ENCODE peak calls at places on chromosomes 4 and X, in six cellular contexts. M is sigmoid colon, N is prostate gland, O is HCT116, J is uterus, H is transverse colon. G is an unnamed sample. For H3K4me1, the result is how much of the 10 kb centered on the place peaks cover.

GRCh38 chrX:119686087-119686639 is 6.8 kb downstream of the SEPTIN6 start:
- DNase-seq in H (peak), J (no peak), N (no peak), M (no peak), O (no peak), G (no peak)

GRCh38 chr4:55366621-55367020 is 20.6 kb downstream of the SRD5A3 start:
- DNase-seq in M (no peak), J (no peak), N (no peak), H (no peak), O (no peak), G (no peak)

GRCh38 chr4:77358315-77358928 is 201.4 kb downstream of the CCNG2 start:
- DNase-seq in O (peak), M (no peak), H (no peak), J (no peak), N (peak), G (no peak)

GRCh38 chrX:1420371-1420770 is 28.5 kb upstream of the SLC25A6 start:
- DNase-seq in M (peak), H (no peak), O (no peak), J (no peak), N (no peak), G (no peak)

GRCh38 chr4:75547647-75548387 is 8.0 kb upstream of the ODAPH start:
- DNase-seq in N (no peak), O (no peak), J (peak), M (peak), H (peak), G (peak)

GRCh38 chr4:41670530-41670929 is 78.0 kb downstream of the PHOX2B start:
- DNase-seq in N (peak), H (no peak), J (no peak), O (no peak), M (no peak), G (no peak)

GRCh38 chrX:51614353-51614752 is 4.4 kb downstream of the CENPVL3 start:
- DNase-seq in H (no peak), O (peak), J (no peak), N (no peak), M (no peak), G (no peak)

GRCh38 chrX:119672252-119672825 is 20.6 kb downstream of the SEPTIN6 start:
- DNase-seq in O (no peak), H (no peak), M (no peak), N (no peak), J (no peak), G (no peak)

GRCh38 chrX:17559728-17560379 is 177.4 kb upstream of the SCML1 start:
- DNase-seq in H (no peak), N (peak), O (peak), M (no peak), J (peak), G (no peak)

GRCh38 chr4:155047755-155048154 is 160.7 kb upstream of the NPY2R start:
- DNase-seq in J (no peak), N (no peak), H (no peak), O (no peak), M (no peak), G (no peak)

GRCh38 chrX:27918799-27919198 is 62.5 kb downstream of the DCAF8L1 start:
- DNase-seq in O (peak), H (peak), J (no peak), M (no peak), N (no peak), G (no peak)

GRCh38 chr4:30537462-30537861 is 182.7 kb upstream of the PCDH7 start:
- DNase-seq in M (no peak), J (no peak), H (peak), N (no peak), O (peak), G (no peak)

GRCh38 chrX:43002526-43003203 is 224.7 kb upstream of the PPP1R2C start:
- DNase-seq in H (no peak), O (no peak), M (no peak), N (no peak), J (no peak), G (no peak)

GRCh38 chrX:38089173-38089982 is 83.0 kb downstream of the SYTL5 start:
- DNase-seq in H (no peak), M (no peak), O (no peak), N (no peak), J (no peak), G (no peak)

GRCh38 chr4:49032440-49033161 is 46.5 kb downstream of the CWH43 start:
- DNase-seq in N (no peak), J (no peak), M (no peak), O (peak), H (no peak), G (peak)

GRCh38 chrX:38513087-38513742 is 48.1 kb upstream of the TSPAN7 start:
- DNase-seq in O (no peak), M (no peak), J (no peak), N (no peak), H (no peak), G (no peak)

GRCh38 chrX:9466115-9466495 is 1.2 kb downstream of the TBL1X start:
- DNase-seq in H (peak), J (peak), N (peak), M (peak), O (no peak), G (peak)

GRCh38 chrX:20046864-20047263 is 56.0 kb upstream of the BCLAF3 start:
- DNase-seq in H (no peak), J (no peak), M (no peak), O (no peak), N (peak), G (no peak)

GRCh38 chr4:66769436-66769835 is 775.9 kb downstream of the CENPC start:
- DNase-seq in N (no peak), H (no peak), O (no peak), M (no peak), J (no peak), G (no peak)

GRCh38 chr4:38154681-38155588 is 194.7 kb downstream of the PTTG2 start:
- DNase-seq in O (no peak), N (peak), H (peak), M (no peak), J (no peak), G (no peak)

GRCh38 chrX:53050841-53051240 is 2.3 kb downstream of the GPR173 start:
- DNase-seq in M (no peak), N (no peak), O (no peak), H (no peak), J (no peak), G (no peak)

GRCh38 chr4:1491630-1492457 is 85.6 kb upstream of the NKX1-1 start:
- DNase-seq in J (no peak), H (no peak), M (peak), O (no peak), N (no peak), G (no peak)

GRCh38 chrX:49071877-49072711 is 1.7 kb downstream of the PRAF2 start:
- DNase-seq in J (peak), O (no peak), N (peak), M (peak), H (peak), G (peak)

GRCh38 chrX:67692246-67692645 is 148.4 kb downstream of the AR start:
- DNase-seq in M (no peak), O (no peak), H (no peak), N (no peak), J (no peak), G (no peak)

GRCh38 chr4:8589831-8590545 is 2.6 kb upstream of the CPZ start:
- DNase-seq in O (no peak), M (no peak), H (no peak), J (no peak), N (no peak), G (no peak)

GRCh38 chrX:39336709-39337294 is 535.5 kb downstream of the MID1IP1 start:
- DNase-seq in J (peak), H (peak), O (no peak), M (peak), N (peak), G (peak)

GRCh38 chrX:87578978-87579377 is 61.4 kb downstream of the KLHL4 start:
- DNase-seq in O (no peak), M (no peak), H (no peak), J (no peak), N (no peak), G (no peak)

GRCh38 chrX:118420462-118420861 is 74.6 kb downstream of the WDR44 start:
- DNase-seq in O (no peak), J (no peak), H (no peak), N (peak), M (no peak), G (no peak)

GRCh38 chr4:160175064-160175643 is 1072.3 kb downstream of the RAPGEF2 start:
- DNase-seq in H (no peak), J (no peak), M (no peak), O (peak), N (no peak), G (no peak)

GRCh38 chr4:175376287-175376977 is 435.6 kb downstream of the GPM6A start:
- DNase-seq in M (no peak), H (no peak), N (no peak), O (no peak), J (no peak), G (no peak)

GRCh38 chr4:186366326-186366725 is 100.3 kb downstream of the F11 start:
- DNase-seq in M (no peak), J (no peak), N (no peak), O (no peak), H (no peak), G (no peak)
- TF ChIP-seq CTCF in M (no peak), J (no peak), N (no peak), O (no peak), H (no peak), G (no peak)

DNA sequence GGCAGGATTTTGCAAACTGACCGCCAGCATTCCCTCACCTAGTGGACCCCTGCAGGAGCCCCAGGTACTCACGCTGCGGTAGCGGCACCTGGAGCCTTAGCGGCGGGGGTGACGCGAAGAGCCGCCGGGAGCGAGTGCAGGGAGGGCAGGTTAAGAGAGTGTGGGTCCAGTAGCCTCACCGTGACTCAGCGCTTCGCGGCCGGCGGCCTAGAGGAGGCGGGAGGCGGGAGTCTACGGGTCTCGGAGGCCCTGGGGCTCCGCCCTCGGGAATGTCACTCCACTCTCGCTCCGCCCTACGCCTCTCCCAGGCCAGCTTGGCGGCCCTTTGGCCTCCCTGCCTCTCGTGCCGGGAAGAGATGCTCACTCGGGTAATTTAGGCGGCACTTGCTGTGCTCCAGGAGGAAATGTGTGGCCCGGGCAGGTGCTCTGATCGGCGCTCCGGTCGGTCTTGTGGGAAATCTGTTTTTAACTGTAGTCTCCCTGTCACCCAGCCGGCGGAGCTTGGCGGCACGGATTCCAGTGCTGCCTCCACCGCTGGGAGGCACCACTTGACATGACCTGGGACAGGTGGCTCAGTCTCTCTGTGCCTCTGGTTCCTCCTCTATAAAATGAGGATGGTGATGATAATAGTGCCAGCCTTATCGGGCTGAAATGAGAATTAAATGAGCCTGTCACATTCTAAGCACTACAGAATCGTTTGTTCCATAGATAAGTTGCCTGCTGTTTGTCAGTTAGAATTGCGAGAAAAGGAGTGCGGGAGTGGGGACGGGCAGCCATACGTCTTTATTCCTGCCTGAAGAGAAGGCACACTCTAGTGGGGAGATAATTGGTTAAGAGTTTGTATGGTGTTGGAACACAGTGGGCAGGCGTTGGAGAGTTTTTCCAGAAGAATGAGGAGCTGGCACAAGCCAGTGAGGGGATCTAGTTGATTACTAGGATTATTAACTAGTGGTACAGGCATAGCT is at the start of gene PIR:
- DNase-seq in N (peak), M (peak), H (peak), O (peak), J (peak), G (peak)
- TF ChIP-seq POLR2A in N (peak), M (no peak), H (peak), O (no peak), J (peak), G (peak)

DNA sequence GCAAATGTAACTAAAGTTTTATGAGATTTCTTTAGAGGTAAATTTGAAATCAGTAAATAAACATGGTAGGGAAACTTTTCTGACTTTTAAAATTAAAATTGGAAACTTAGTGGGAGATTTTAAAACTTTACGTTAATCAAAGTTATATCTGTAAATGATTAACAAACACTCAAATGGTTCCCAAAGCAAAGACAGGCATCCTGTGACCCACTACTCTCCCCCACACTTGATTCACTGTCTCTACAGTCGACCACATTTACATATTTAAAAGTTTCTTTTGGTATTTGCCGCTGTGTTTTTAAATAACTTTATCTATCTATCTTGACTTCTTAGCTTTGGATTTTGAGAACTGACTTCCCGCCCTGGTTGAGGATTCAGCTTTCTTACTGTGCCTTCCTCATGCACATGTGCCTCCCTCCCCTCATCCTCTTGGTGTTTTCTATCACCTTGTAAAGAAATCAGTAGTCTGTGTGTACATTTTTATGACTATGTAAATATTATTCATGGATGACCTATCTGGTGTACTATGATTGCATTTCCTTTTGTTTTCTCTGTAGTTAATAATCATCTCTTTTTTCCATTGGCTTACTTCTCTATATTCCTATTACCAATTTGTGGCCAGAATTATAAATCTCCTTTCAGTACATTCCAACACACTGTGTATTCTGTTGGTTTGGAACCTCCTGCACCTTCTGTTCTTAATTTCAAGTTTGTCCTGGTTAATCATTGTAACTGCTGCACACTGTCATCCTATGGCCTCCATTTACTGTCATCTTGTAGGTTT is 72.6 kb downstream of the WWC2 start:
- DNase-seq in M (no peak), J (no peak), H (no peak), N (no peak), O (no peak), G (no peak)
- H3K4me1 ChIP-seq in M (half or more), J (under half), H (under half), N (under half), O (under half), G (under half)

GRCh38 chr4:15756361-15756861 is 21.7 kb upstream of the CD38 start:
- DNase-seq in J (no peak), M (no peak), H (peak), N (no peak), O (peak), G (no peak)
- TF ChIP-seq CTCF in J (no peak), M (no peak), H (no peak), N (no peak), O (peak), G (no peak)

GRCh38 chr4:152777488-152777887 is 2.0 kb downstream of the TIGD4 start:
- DNase-seq in O (no peak), J (no peak), H (no peak), N (no peak), M (no peak), G (no peak)

GRCh38 chr4:152776352-152776751 is 3.2 kb downstream of the TIGD4 start:
- DNase-seq in M (no peak), J (no peak), N (no peak), O (no peak), H (no peak), G (no peak)

GRCh38 chr4:152780267-152780811 is 585 bp downstream of the ARFIP1 start:
- DNase-seq in N (peak), O (no peak), H (no peak), M (no peak), J (no peak), G (no peak)

GRCh38 chr4:152778656-152779512 is 646 bp downstream of the TIGD4 start:
- DNase-seq in N (peak), O (no peak), J (no peak), H (peak), M (peak), G (peak)

DNA sequence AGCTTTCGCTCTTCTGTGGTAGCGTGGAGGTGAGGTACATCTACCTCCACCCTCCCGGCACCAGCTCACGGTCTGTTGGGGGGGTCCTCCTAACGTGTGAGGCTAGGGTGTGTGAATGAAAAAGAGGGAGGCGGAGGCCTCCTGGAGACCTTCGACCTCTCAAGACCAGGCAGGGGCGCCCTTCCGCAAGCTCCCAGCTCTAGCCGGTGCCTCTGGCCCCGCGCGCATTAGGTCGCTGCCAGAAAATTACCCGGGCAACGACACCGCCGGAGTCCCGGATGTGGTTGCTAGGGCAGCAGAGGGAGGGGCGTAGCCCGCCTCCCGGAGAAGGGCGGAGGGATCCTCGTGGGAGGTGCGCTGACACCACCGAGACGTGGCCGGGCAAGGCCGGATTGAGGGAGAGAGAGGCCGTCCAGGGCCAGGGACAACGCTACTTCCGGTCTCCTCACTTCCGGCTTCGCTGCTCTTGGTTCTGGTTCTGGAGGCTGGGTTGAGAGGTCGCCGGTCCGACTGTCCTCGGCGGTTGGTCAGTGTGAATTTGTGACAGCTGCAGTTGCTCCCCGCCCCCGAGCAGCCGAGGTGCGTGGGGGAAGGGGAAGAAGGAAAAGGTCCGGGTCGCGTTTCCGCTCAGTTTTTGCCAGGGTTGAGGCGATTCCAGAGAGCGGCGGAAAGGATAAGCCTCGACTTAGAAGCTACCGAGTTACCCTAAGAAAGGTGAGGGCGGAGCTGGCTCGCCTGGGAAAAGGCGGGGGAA is at the start of the genes ARFIP1 and TIGD4:
- DNase-seq in H (peak), O (peak), J (peak), N (peak), M (peak), G (peak)
- TF ChIP-seq POLR2A in H (peak), O (no peak), J (peak), N (peak), M (no peak), G (peak)

GRCh38 chr4:177008836-177009501 is 216.2 kb upstream of the VEGFC start:
- DNase-seq in M (no peak), N (no peak), J (no peak), O (no peak), H (no peak), G (no peak)

GRCh38 chr4:177010421-177010820 is 217.7 kb upstream of the VEGFC start:
- DNase-seq in M (no peak), J (no peak), H (no peak), O (no peak), N (no peak), G (no peak)

GRCh38 chr4:177005801-177006230 is 213.1 kb upstream of the VEGFC start:
- DNase-seq in O (no peak), J (no peak), M (no peak), H (no peak), N (no peak), G (no peak)

GRCh38 chr4:177008071-177008835 is 215.5 kb upstream of the VEGFC start:
- DNase-seq in N (no peak), H (no peak), M (no peak), O (no peak), J (no peak), G (no peak)

GRCh38 chr4:177006331-177006730 is 213.6 kb upstream of the VEGFC start:
- DNase-seq in O (no peak), J (no peak), H (no peak), N (no peak), M (no peak), G (no peak)
- H3K4me1 ChIP-seq in O (under half), J (under half), H (under half), N (under half), M (under half), G (under half)

G was measured in ovary.